ENCODE peak calls at places on chromosomes 13 and 19, in ten cellular contexts. P is fibroblast of mammary gland, C is fibroblast of lung, F is GM23248, W is transverse colon, O is thoracic aorta, R is bronchial epithelial cell, D is tibial artery, K is mammary epithelial cell, H is Karpas-422. S is an unnamed sample.

GRCh38 chr19:2387367-2388288 is 27.6 kb downstream of the TMPRSS9 start:
- DNase-seq in P (no peak), C (no peak), F (no peak), W (no peak), O (no peak), R (no peak), D (no peak), K (no peak), H (no peak), S (no peak)

GRCh38 chr13:43014162-43014561 is 9.2 kb upstream of the DNAJC15 start:
- DNase-seq in P (no peak), C (no peak), F (no peak), W (no peak), O (no peak), R (no peak), D (no peak), K (no peak), H (no peak), S (no peak)

GRCh38 chr19:23799321-23799720 is 40.6 kb upstream of the ZNF681 start:
- DNase-seq in P (no peak), C (no peak), F (no peak), W (no peak), O (no peak), R (no peak), D (no peak), K (no peak), H (no peak), S (no peak)

GRCh38 chr19:8811315-8812172 is 20.6 kb downstream of the ZNF558 start:
- DNase-seq in P (peak; percentile 30), C (peak; percentile 8), F (peak; percentile 23), W (no peak), O (no peak), R (peak; percentile 5), D (no peak), K (peak; percentile 3), H (peak; percentile 50), S (no peak)

GRCh38 chr19:14248578-14249011 is 42.6 kb upstream of the ADGRL1 start:
- DNase-seq in P (peak; percentile 9), C (peak; percentile 69), F (peak; percentile 41), W (peak; percentile 35), O (no peak), R (no peak), D (no peak), K (no peak), H (no peak), S (no peak)

GRCh38 chr19:46202872-46203860 is 26.4 kb upstream of the IGFL1 start:
- DNase-seq in P (no peak), C (no peak), F (no peak), W (no peak), O (no peak), R (no peak), D (no peak), K (peak; percentile 58), H (no peak), S (no peak)

GRCh38 chr19:2770055-2771013 is 12.7 kb downstream of the SGTA start:
- DNase-seq in P (peak; percentile 62), C (peak; percentile 29), F (peak; percentile 49), W (peak; percentile 51), O (no peak), R (no peak), D (no peak), K (no peak), H (no peak), S (no peak)

GRCh38 chr13:26440111-26440510 is 117.4 kb upstream of the WASF3 start:
- DNase-seq in P (no peak), C (peak; percentile 57), F (peak; percentile 82), W (no peak), O (no peak), R (no peak), D (no peak), K (no peak), H (no peak), S (no peak)

GRCh38 chr13:21324793-21325192 is 134.3 kb downstream of the ZDHHC20 start:
- DNase-seq in P (no peak), C (no peak), F (no peak), W (no peak), O (no peak), R (no peak), D (no peak), K (no peak), H (no peak), S (no peak)
- H3K4me3 ChIP-seq in P (no peak overlapping the region), C (no peak overlapping the region), F (no peak overlapping the region), W (no peak overlapping the region), O (no peak overlapping the region), R (no peak overlapping the region), D (no peak overlapping the region), K (no peak overlapping the region), H (no peak overlapping the region), S (no peak overlapping the region)

GRCh38 chr19:41323430-41324125 is 13.6 kb downstream of the CCDC97 start:
- DNase-seq in P (peak; percentile 97), C (peak; percentile 98), F (peak; percentile 96), W (peak; percentile 51), O (peak; percentile 58), R (peak; percentile 64), D (peak; percentile 83), K (no peak), H (no peak), S (peak; percentile 93)
- H3K4me3 ChIP-seq in P (peak overlapping the region; percentile 12), C (no peak overlapping the region), F (peak overlapping the region; percentile 40), W (no peak overlapping the region), O (peak overlapping the region; percentile 2), R (no peak overlapping the region), D (no peak overlapping the region), K (no peak overlapping the region), H (no peak overlapping the region), S (no peak overlapping the region)

GRCh38 chr13:79547211-79547610 is 66.3 kb downstream of the NDFIP2 start:
- DNase-seq in P (no peak), C (no peak), F (no peak), W (no peak), O (no peak), R (no peak), D (no peak), K (no peak), H (peak; percentile 32), S (no peak)

GRCh38 chr13:79548886-79549285 is 67.9 kb downstream of the NDFIP2 start:
- DNase-seq in P (peak; percentile 34), C (no peak), F (no peak), W (no peak), O (no peak), R (peak; percentile 16), D (no peak), K (peak; percentile 23), H (peak; percentile 38), S (no peak)

GRCh38 chr13:79549355-79550106 is 68.6 kb downstream of the NDFIP2 start:
- DNase-seq in P (no peak), C (peak; percentile 69), F (no peak), W (no peak), O (no peak), R (no peak), D (no peak), K (no peak), H (peak; percentile 22), S (no peak)

GRCh38 chr13:79543883-79544282 is 62.9 kb downstream of the NDFIP2 start:
- DNase-seq in P (no peak), C (no peak), F (no peak), W (no peak), O (no peak), R (no peak), D (no peak), K (no peak), H (peak; percentile 16), S (no peak)

DNA sequence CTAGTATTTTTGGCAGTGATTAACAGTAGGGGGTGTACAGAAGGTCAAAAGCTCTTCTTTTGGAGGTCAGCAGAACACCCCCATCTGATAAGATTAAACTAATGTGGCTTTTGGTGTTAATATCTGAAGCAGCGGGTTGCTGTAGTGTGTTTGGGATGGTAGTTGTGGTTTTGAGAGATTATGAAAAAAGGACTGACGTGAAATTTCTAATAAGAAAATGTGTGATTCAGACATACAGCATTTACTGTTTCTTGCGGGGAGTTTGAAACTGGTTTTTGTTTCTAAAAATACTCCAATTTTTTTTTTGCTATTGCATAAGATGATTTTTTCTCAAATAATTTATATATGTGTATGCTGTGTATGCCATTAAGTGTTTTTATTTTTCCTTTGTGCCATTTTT is 66.9 kb downstream of the NDFIP2 start:
- DNase-seq in P (no peak), C (peak; percentile 19), F (no peak), W (no peak), O (no peak), R (no peak), D (no peak), K (no peak), H (no peak), S (no peak)
- H3K4me3 ChIP-seq in P (no peak overlapping the region), C (no peak overlapping the region), F (no peak overlapping the region), W (no peak overlapping the region), O (no peak overlapping the region), R (no peak overlapping the region), D (no peak overlapping the region), K (no peak overlapping the region), H (no peak overlapping the region), S (no peak overlapping the region)

DNA sequence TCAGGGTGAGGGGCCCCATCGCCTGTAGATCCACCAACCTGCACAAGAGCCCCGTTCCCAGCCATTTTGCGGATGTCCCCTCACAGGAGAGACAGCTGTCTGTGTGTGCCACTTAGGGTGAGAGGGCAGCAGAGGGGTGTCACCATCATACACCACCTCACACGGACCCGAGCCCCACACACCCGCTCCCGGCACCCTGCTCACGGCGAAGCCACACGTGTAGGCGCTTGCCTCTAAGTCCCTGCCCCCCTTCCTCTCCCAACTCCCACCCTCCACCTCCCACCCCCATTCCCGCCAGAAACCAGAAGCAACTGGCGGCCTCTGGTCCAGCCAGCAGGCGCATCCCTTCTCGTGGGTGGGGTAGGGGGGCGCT is 4.0 kb upstream of the DPF1 start:
- DNase-seq in P (no peak), C (no peak), F (no peak), W (no peak), O (no peak), R (no peak), D (no peak), K (no peak), H (no peak), S (no peak)
- H3K4me3 ChIP-seq in P (no peak overlapping the region), C (no peak overlapping the region), F (no peak overlapping the region), W (no peak overlapping the region), O (no peak overlapping the region), R (no peak overlapping the region), D (no peak overlapping the region), K (no peak overlapping the region), H (no peak overlapping the region), S (no peak overlapping the region)

GRCh38 chr13:28493740-28494536 is 990 bp downstream of the FLT1 start:
- DNase-seq in P (no peak), C (no peak), F (peak; percentile 51), W (no peak), O (no peak), R (no peak), D (no peak), K (no peak), H (no peak), S (no peak)
- H3K4me3 ChIP-seq in P (peak overlapping the region; percentile 13), C (peak overlapping the region; percentile 37), F (peak overlapping the region; percentile 74), W (peak overlapping the region; percentile 43), O (peak overlapping the region; percentile 65), R (no peak overlapping the region), D (peak overlapping the region; percentile 49), K (no peak overlapping the region), H (no peak overlapping the region), S (peak overlapping the region; percentile 94)

GRCh38 chr19:35013820-35014754 is 14.0 kb downstream of the GRAMD1A start:
- DNase-seq in P (no peak), C (no peak), F (no peak), W (peak; percentile 50), O (no peak), R (no peak), D (no peak), K (no peak), H (no peak), S (no peak)
- H3K4me3 ChIP-seq in P (no peak overlapping the region), C (no peak overlapping the region), F (no peak overlapping the region), W (no peak overlapping the region), O (no peak overlapping the region), R (no peak overlapping the region), D (no peak overlapping the region), K (no peak overlapping the region), H (no peak overlapping the region), S (no peak overlapping the region)

S was measured in AG09309.